ENCODE peak calls at places on chromosomes 6 and 20, in six cellular contexts. B is vagina, H is sigmoid colon, I is GM23338, R is K562, W is HCT116. Q is an unnamed sample.

GRCh38 chr6:111812080-111813038 is 60.9 kb downstream of the FYN start:
- DNase-seq in B (no peak), H (no peak), I (no peak), R (no peak), W (no peak), Q (no peak)

GRCh38 chr6:36649721-36650484 is 28.6 kb upstream of the CDKN1A start:
- DNase-seq in B (no peak), H (no peak), I (no peak), R (no peak), W (no peak), Q (peak)

GRCh38 chr20:54103067-54103761 is 32.8 kb upstream of the BCAS1 start:
- DNase-seq in B (no peak), H (peak), I (peak), R (peak), W (peak), Q (peak)

GRCh38 chr6:144305985-144306384 is 20.9 kb downstream of the UTRN start:
- DNase-seq in B (no peak), H (no peak), I (no peak), R (no peak), W (no peak), Q (no peak)

GRCh38 chr20:35311409-35311808 is 19.2 kb upstream of the FAM83C start:
- DNase-seq in B (no peak), H (no peak), I (peak), R (no peak), W (peak), Q (no peak)

GRCh38 chr6:3506751-3507388 is 50.0 kb upstream of the SLC22A23 start:
- DNase-seq in B (no peak), H (no peak), I (no peak), R (no peak), W (no peak), Q (no peak)

GRCh38 chr20:36449663-36450062 is 91.7 kb upstream of the MYL9 start:
- DNase-seq in B (no peak), H (no peak), I (no peak), R (no peak), W (no peak), Q (no peak)

GRCh38 chr20:51360451-51361230 is 181.9 kb downstream of the NFATC2 start:
- DNase-seq in B (no peak), H (peak), I (no peak), R (no peak), W (peak), Q (peak)

GRCh38 chr20:48380661-48381060 is 447.1 kb downstream of the PREX1 start:
- DNase-seq in B (no peak), H (no peak), I (no peak), R (no peak), W (no peak), Q (no peak)

GRCh38 chr20:58128635-58129625 is 99.5 kb downstream of the ANKRD60 start:
- DNase-seq in B (peak), H (no peak), I (no peak), R (no peak), W (no peak), Q (no peak)

GRCh38 chr6:155121699-155122098 is 126.6 kb downstream of the TIAM2 start:
- DNase-seq in B (no peak), H (peak), I (peak), R (no peak), W (no peak), Q (no peak)

GRCh38 chr6:138349891-138350290 is 27.8 kb upstream of the SMIM28 start:
- DNase-seq in B (no peak), H (no peak), I (no peak), R (no peak), W (no peak), Q (no peak)

GRCh38 chr6:33085627-33086026 is 9.8 kb downstream of the HLA-DPB1 start:
- DNase-seq in B (no peak), H (no peak), I (no peak), R (no peak), W (no peak), Q (no peak)

GRCh38 chr6:157207521-157208076 is 115.7 kb downstream of the TMEM242 start:
- DNase-seq in B (no peak), H (no peak), I (no peak), R (no peak), W (no peak), Q (no peak)

GRCh38 chr20:3115190-3116107 is 30.9 kb upstream of the AVP start:
- DNase-seq in B (no peak), H (no peak), I (peak), R (peak), W (peak), Q (no peak)

GRCh38 chr6:150301871-150302800 is 66.7 kb upstream of the IYD start:
- DNase-seq in B (no peak), H (no peak), I (no peak), R (no peak), W (peak), Q (no peak)

DNA sequence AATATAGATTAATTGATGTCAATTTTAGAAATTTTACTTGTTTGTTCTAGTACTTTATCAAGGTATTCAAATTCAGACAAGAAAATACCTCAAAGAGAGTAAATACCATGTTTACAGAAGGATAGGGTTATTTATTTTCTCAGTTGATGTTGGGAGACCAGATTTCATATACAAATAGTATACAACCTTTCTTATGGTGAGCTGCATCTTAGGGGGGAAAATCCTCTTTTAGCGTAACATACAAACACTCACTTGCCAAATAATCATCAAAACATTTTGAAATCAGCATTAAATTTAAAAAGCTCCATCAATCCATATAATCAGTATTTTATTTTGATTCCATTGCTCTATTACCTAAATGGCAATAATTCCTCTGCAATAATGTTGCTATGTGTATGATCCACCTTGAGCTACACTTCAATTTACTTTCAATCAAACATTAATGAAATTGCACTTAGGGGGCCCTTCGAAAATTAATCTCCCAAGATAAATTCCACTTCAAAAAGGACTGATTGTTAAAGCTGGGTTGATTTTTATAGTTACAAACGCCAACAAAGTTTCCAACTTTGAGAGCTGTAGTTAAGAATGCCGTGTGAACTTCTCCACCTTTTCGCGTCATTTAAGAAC is 2.2 kb downstream of the NKX2-4 start:
- DNase-seq in B (no peak), H (no peak), I (no peak), R (no peak), W (no peak), Q (no peak)
- TF ChIP-seq POLR2AphosphoS5 in B (no peak), H (peak), I (no peak), R (no peak), W (no peak), Q (no peak)

GRCh38 chr6:34657307-34657978 is 39.1 kb downstream of the ILRUN start:
- DNase-seq in B (no peak), H (peak), I (peak), R (peak), W (no peak), Q (no peak)

GRCh38 chr6:34658605-34659218 is 37.9 kb downstream of the ILRUN start:
- DNase-seq in B (no peak), H (no peak), I (no peak), R (no peak), W (no peak), Q (no peak)

GRCh38 chr6:34654061-34654460 is 42.5 kb downstream of the ILRUN start:
- DNase-seq in B (no peak), H (no peak), I (no peak), R (no peak), W (no peak), Q (no peak)

GRCh38 chr6:34657037-34657306 is 39.6 kb downstream of the ILRUN start:
- DNase-seq in B (no peak), H (no peak), I (no peak), R (no peak), W (no peak), Q (no peak)

GRCh38 chr6:34656378-34657036 is 40.1 kb downstream of the ILRUN start:
- DNase-seq in B (no peak), H (no peak), I (no peak), R (no peak), W (no peak), Q (no peak)
- TF ChIP-seq POLR2AphosphoS5 in B (no peak), H (no peak), I (no peak), R (no peak), W (no peak), Q (no peak)

GRCh38 chr6:136360783-136361182 is 71.1 kb upstream of the BCLAF1 start:
- DNase-seq in B (no peak), H (no peak), I (no peak), R (no peak), W (no peak), Q (no peak)

GRCh38 chr6:136365781-136366354 is 76.2 kb upstream of the BCLAF1 start:
- DNase-seq in B (no peak), H (peak), I (no peak), R (no peak), W (no peak), Q (peak)

GRCh38 chr6:136362421-136363090 is 72.9 kb upstream of the BCLAF1 start:
- DNase-seq in B (no peak), H (no peak), I (no peak), R (no peak), W (no peak), Q (no peak)
- TF ChIP-seq POLR2AphosphoS5 in B (no peak), H (no peak), I (no peak), R (no peak), W (no peak), Q (no peak)

DNA sequence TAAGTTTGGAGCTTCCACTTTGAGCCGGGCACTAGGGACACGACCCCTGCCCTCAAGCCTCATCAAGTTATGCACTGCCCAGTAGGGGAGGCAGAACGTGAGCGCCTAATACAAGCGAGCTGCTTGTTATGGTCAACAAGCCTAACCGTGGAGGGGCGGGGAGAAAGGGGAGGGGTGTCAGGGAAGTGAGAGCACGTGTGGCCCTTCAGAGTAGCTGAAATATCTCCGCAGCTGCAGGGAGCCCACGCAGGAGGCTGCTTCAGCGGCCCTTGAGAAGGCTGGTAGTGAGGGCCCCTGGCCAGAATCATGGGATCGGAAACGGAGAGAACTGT is 713 bp downstream of the ALDH5A1 start:
- DNase-seq in B (no peak), H (peak), I (peak), R (peak), W (peak), Q (peak)
- TF ChIP-seq POLR2AphosphoS5 in B (no peak), H (peak), I (peak), R (no peak), W (no peak), Q (peak)

Q was measured in spleen.